ENCODE peak calls at places on chromosomes 12 and 14, in five cellular contexts. M, P, H, W and T are unnamed samples. For H3K4me1, the result is how much of the 10 kb centered on the place peaks cover.

GRCh38 chr14:101191882-101192660 is 288.5 kb upstream of the RTL1 start:
- DNase-seq in P (no peak), H (no peak), M (no peak), W (no peak), T (no peak)

GRCh38 chr14:81434230-81434629 is 34.1 kb upstream of the STON2 start:
- DNase-seq in H (no peak), W (no peak), M (no peak), P (no peak), T (no peak)

GRCh38 chr12:124730455-124730932 is 133.2 kb downstream of the SCARB1 start:
- DNase-seq in M (peak), W (peak), P (peak), H (no peak), T (no peak)

GRCh38 chr14:83071888-83072501 is 1538.3 kb upstream of the SEL1L start:
- DNase-seq in W (peak), H (no peak), P (peak), M (no peak), T (no peak)

GRCh38 chr12:28367326-28367725 is 177.1 kb downstream of the CCDC91 start:
- DNase-seq in P (no peak), H (no peak), W (no peak), M (no peak), T (no peak)

GRCh38 chr12:105910030-105910429 is 228.7 kb downstream of the NUAK1 start:
- DNase-seq in M (no peak), H (no peak), P (peak), W (no peak), T (no peak)

GRCh38 chr12:54373619-54374554 is 9.6 kb upstream of the GPR84 start:
- DNase-seq in W (no peak), P (no peak), M (no peak), H (no peak), T (no peak)

GRCh38 chr12:57549203-57549908 is 488 bp upstream of the KIF5A start:
- DNase-seq in W (no peak), P (no peak), M (no peak), H (no peak), T (no peak)

GRCh38 chr12:52091869-52092268 is 12.4 kb downstream of the SMIM41 start:
- DNase-seq in P (no peak), H (no peak), M (no peak), W (no peak), T (no peak)

GRCh38 chr12:19142499-19142898 is 13.0 kb downstream of the PLEKHA5 start:
- DNase-seq in P (no peak), W (no peak), H (no peak), M (no peak), T (no peak)

GRCh38 chr14:64983439-64984310 is 3.0 kb upstream of the FNTB start:
- DNase-seq in W (peak), P (peak), H (no peak), M (no peak), T (no peak)

GRCh38 chr12:46661161-46661845 is 164.5 kb downstream of the SLC38A4 start:
- DNase-seq in M (no peak), W (peak), H (no peak), P (peak), T (no peak)

GRCh38 chr12:117277875-117278274 is 83.6 kb downstream of the NOS1 start:
- DNase-seq in W (no peak), H (no peak), M (no peak), P (no peak), T (no peak)

GRCh38 chr14:96502621-96503251 is 554 bp downstream of the PAPOLA start:
- DNase-seq in P (peak), M (peak), H (no peak), W (peak), T (peak)

GRCh38 chr14:95522556-95522955 is 6.1 kb upstream of the SYNE3 start:
- DNase-seq in H (no peak), P (no peak), M (no peak), W (no peak), T (no peak)

GRCh38 chr12:14850929-14851663 is 7.8 kb upstream of the ART4 start:
- DNase-seq in H (no peak), W (no peak), P (no peak), M (no peak), T (no peak)

GRCh38 chr12:80472912-80473500 is 29.0 kb downstream of the PTPRQ start:
- DNase-seq in M (no peak), H (no peak), W (peak), P (peak), T (no peak)

GRCh38 chr14:55720796-55721195 is 140.8 kb downstream of the KTN1 start:
- DNase-seq in W (no peak), M (no peak), H (no peak), P (no peak), T (no peak)

GRCh38 chr14:53948181-53948884 is 8.3 kb downstream of the BMP4 start:
- DNase-seq in P (no peak), M (no peak), W (no peak), H (no peak), T (no peak)
- H3K4me1 ChIP-seq in P (under half), M (under half), W (under half), H (under half), T (under half)

GRCh38 chr12:2111816-2112215 is 59.0 kb downstream of the CACNA1C start:
- DNase-seq in M (no peak), H (no peak), P (no peak), W (no peak), T (no peak)
- H3K27ac ChIP-seq in M (peak), H (no peak), P (no peak), W (no peak), T (no peak)

DNA sequence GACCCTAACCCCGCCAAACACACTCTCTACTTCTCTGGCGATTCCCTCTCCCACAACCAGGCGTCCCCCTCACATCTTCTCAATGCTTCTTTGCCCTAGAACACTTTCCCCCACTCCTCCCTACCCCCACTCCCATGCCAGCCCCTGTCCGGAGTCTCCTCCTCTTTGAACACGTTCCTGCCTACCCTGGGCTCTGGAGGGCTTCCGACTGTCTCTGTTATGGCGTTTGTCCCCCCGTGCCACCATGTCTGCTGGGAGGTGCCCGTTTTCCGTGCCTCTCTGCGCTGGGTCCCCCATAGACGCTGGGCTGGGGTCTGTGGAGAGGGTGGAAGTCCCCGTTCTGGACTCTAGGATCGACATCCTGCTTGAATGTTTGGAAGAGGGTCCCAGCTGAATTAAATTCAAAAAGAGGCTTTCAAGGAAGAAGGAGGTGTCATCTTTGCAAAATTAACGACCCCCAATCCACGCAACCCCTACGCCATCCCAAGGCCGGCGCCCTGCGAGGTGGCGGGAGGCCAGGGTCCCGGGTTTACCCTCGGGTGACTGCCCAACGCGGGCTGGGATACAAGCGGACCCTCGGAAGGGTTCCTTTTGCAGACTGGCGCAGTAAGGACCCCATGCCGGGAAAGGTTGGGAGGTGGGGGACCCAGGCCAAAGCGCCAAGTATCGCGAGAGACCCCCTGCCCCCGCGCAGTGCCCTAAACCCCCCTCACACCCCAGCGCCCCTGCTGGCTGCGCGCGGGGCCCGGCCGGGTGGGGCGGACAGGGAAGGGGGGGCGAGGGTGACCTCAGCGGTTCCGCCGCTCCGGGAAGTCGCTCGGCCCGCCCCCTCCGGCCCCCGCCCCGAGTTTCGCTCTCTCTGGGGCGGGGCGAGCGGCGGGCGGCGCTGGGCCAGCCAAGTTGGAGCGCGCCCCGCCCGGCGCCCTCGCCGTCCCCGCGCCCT is 973 bp upstream of the ZBTB42 start:
- DNase-seq in W (peak), M (peak), H (peak), P (peak), T (peak)
- H3K4me1 ChIP-seq in W (under half), M (under half), H (under half), P (under half), T (under half)

GRCh38 chr14:37597538-37598084 is 2.2 kb downstream of the TTC6 start:
- DNase-seq in H (no peak), W (peak), P (no peak), M (no peak), T (no peak)

GRCh38 chr14:37596790-37597189 is 1.4 kb downstream of the TTC6 start:
- DNase-seq in M (no peak), H (no peak), W (no peak), P (no peak), T (no peak)

GRCh38 chr14:37594238-37594915 is 672 bp downstream of the FOXA1 start:
- DNase-seq in W (peak), H (no peak), M (no peak), P (peak), T (no peak)

GRCh38 chr14:37594916-37595808 is at the start of the genes FOXA1 and TTC6:
- DNase-seq in P (peak), H (no peak), M (no peak), W (peak), T (no peak)

GRCh38 chr14:37595809-37596595 is 573 bp downstream of the TTC6 start:
- DNase-seq in H (peak), M (no peak), P (peak), W (peak), T (peak)
- H3K27ac ChIP-seq in H (no peak), M (no peak), P (no peak), W (peak), T (no peak)

GRCh38 chr12:88298014-88298682 is 156.0 kb downstream of the TMTC3 start:
- DNase-seq in P (no peak), M (no peak), H (no peak), W (no peak), T (no peak)
- H3K4me1 ChIP-seq in P (under half), M (under half), H (under half), W (under half), T (under half)